ENCODE peak calls at places on chromosomes 3 and 15, in ten cellular contexts. H is esophagus muscularis mucosa; B is pancreas; M is amniotic stem cell; Y is NCI-H774; N is prostate gland; A is activated CD4-positive, alpha-beta T cell treated with anti-CD3 and anti-CD28 coated beads, Interleukin-2, amount 10 ng/mL, durations not matched to agents 7 days and 5 days; L is midbrain; S is WERI-Rb-1; O is CD8-positive, alpha-beta T cell. K is an unnamed sample.

GRCh38 chr15:80496101-80496500 is 91.9 kb downstream of the ARNT2 start:
- DNase-seq in H (no peak), B (no peak), M (no peak), Y (no peak), N (no peak), A (no peak), L (no peak), S (no peak), O (no peak), K (no peak)

GRCh38 chr15:40871749-40872617 is 2.1 kb downstream of the RHOV start:
- DNase-seq in H (no peak), B (peak; percentile 93), M (no peak), Y (no peak), N (peak; percentile 82), A (no peak), L (no peak), S (no peak), O (no peak), K (no peak)

GRCh38 chr3:150286390-150287147 is 121.5 kb upstream of the TSC22D2 start:
- DNase-seq in H (no peak), B (no peak), M (no peak), Y (peak; percentile 28), N (peak; percentile 10), A (peak; percentile 9), L (no peak), S (peak; percentile 9), O (no peak), K (peak; percentile 43)

GRCh38 chr3:12027199-12027598 is 23.0 kb downstream of the SYN2 start:
- DNase-seq in H (no peak), B (no peak), M (no peak), Y (no peak), N (no peak), A (no peak), L (no peak), S (no peak), O (no peak), K (no peak)

GRCh38 chr3:37944243-37944955 is 46.2 kb upstream of the VILL start:
- DNase-seq in H (peak; percentile 75), B (no peak), M (no peak), Y (no peak), N (no peak), A (no peak), L (no peak), S (no peak), O (no peak), K (no peak)

GRCh38 chr15:62866366-62866765 is 176.2 kb upstream of the TPM1 start:
- DNase-seq in H (no peak), B (no peak), M (no peak), Y (no peak), N (no peak), A (no peak), L (no peak), S (no peak), O (no peak), K (no peak)

GRCh38 chr15:65085207-65085753 is 8.7 kb downstream of the KBTBD13 start:
- DNase-seq in H (no peak), B (no peak), M (no peak), Y (no peak), N (no peak), A (no peak), L (no peak), S (no peak), O (no peak), K (no peak)

GRCh38 chr3:124078978-124079911 is 87.3 kb upstream of the ROPN1 start:
- DNase-seq in H (no peak), B (no peak), M (peak; percentile 29), Y (no peak), N (peak; percentile 39), A (peak; percentile 24), L (peak; percentile 26), S (peak; percentile 19), O (no peak), K (no peak)

GRCh38 chr15:68587769-68588385 is 9.1 kb downstream of the CORO2B start:
- DNase-seq in H (no peak), B (no peak), M (no peak), Y (no peak), N (no peak), A (no peak), L (no peak), S (no peak), O (no peak), K (no peak)